ENCODE peak calls at places on chromosomes 4 and X, in eight cellular contexts. D is EL; Q is effector memory CD8-positive, alpha-beta T cell; B is memory B cell; W is Karpas-422; A is A549; N is nephron progenitor cell; M is T-helper 2 cell. K is an unnamed sample.

GRCh38 chr4:52638717-52639116 is 20.4 kb downstream of the USP46 start:
- DNase-seq in D (no peak), M (no peak), A (no peak), Q (no peak), W (peak), B (no peak), N (no peak), K (no peak)

GRCh38 chr4:121574618-121575017 is 122.2 kb downstream of the ANXA5 start:
- DNase-seq in B (no peak), W (peak), D (no peak), M (no peak), Q (no peak), N (no peak), A (no peak), K (no peak)

GRCh38 chr4:124177647-124178425 is 534.7 kb downstream of the ANKRD50 start:
- DNase-seq in Q (no peak), B (no peak), W (no peak), N (no peak), D (peak), A (peak), M (no peak), K (no peak)

GRCh38 chrX:40908026-40908425 is 172.7 kb upstream of the MED14 start:
- DNase-seq in D (peak), M (no peak), B (no peak), Q (no peak), W (no peak), N (no peak), A (no peak), K (no peak)

GRCh38 chr4:158586881-158587280 is 65.2 kb downstream of the RXFP1 start:
- DNase-seq in W (no peak), Q (no peak), A (no peak), D (no peak), N (no peak), B (no peak), M (no peak), K (no peak)

GRCh38 chr4:20506827-20507226 is 193.4 kb upstream of the PACRGL start:
- DNase-seq in W (no peak), B (no peak), Q (no peak), D (peak), A (no peak), N (no peak), M (no peak), K (no peak)

GRCh38 chrX:131763674-131764073 is 219.8 kb downstream of the OR13H1 start:
- DNase-seq in M (no peak), B (peak), W (peak), A (peak), D (peak), N (no peak), Q (no peak), K (peak)

GRCh38 chr4:166174717-166175510 is 301.9 kb downstream of the TLL1 start:
- DNase-seq in N (no peak), D (peak), A (peak), Q (no peak), M (no peak), W (no peak), B (no peak), K (no peak)

GRCh38 chr4:74117024-74117534 is 18.1 kb upstream of the CXCL2 start:
- DNase-seq in W (no peak), D (peak), N (no peak), M (no peak), Q (no peak), B (no peak), A (peak), K (no peak)

K was measured in T-helper 22 cell.